ENCODE peak calls at places on chromosomes 13 and 19, in six cellular contexts. One of them, this sample, is unnamed.
A peak's percentile ranks its signal among the peaks of the same experiment; 100 is the strongest.

GRCh38 chr19:40611900-40612698 is 10.9 kb downstream of the LTBP4 start:
- DNase-seq in cardiac muscle cell: no peak
- DNase-seq in PC-3: no peak
- DNase-seq in suprapubic skin: no peak
- DNase-seq in GM12878: no peak
- DNase-seq in left lung: peak; percentile 68
- DNase-seq in this sample: no peak

GRCh38 chr13:102645701-102646100 is 48.9 kb downstream of the TPP2 start:
- DNase-seq in cardiac muscle cell: no peak
- DNase-seq in PC-3: no peak
- DNase-seq in suprapubic skin: no peak
- DNase-seq in GM12878: no peak
- DNase-seq in left lung: no peak
- DNase-seq in this sample: no peak

GRCh38 chr13:98839826-98840769 is 87.6 kb upstream of the SLC15A1 start:
- DNase-seq in cardiac muscle cell: peak; percentile 70
- DNase-seq in PC-3: peak; percentile 68
- DNase-seq in suprapubic skin: no peak
- DNase-seq in GM12878: no peak
- DNase-seq in left lung: no peak
- DNase-seq in this sample: no peak

GRCh38 chr19:28498404-28498976 is 714.5 kb downstream of the UQCRFS1 start:
- DNase-seq in cardiac muscle cell: peak; percentile 5
- DNase-seq in PC-3: no peak
- DNase-seq in suprapubic skin: no peak
- DNase-seq in GM12878: no peak
- DNase-seq in left lung: no peak
- DNase-seq in this sample: no peak

GRCh38 chr13:96696501-96696900 is 297.8 kb downstream of the OXGR1 start:
- DNase-seq in cardiac muscle cell: no peak
- DNase-seq in PC-3: no peak
- DNase-seq in suprapubic skin: no peak
- DNase-seq in GM12878: no peak
- DNase-seq in left lung: peak; percentile 47
- DNase-seq in this sample: no peak

GRCh38 chr19:44745386-44745831 is 3.1 kb upstream of the BCL3 start:
- DNase-seq in cardiac muscle cell: peak; percentile 92
- DNase-seq in PC-3: peak; percentile 30
- DNase-seq in suprapubic skin: peak; percentile 90
- DNase-seq in GM12878: no peak
- DNase-seq in left lung: peak; percentile 82
- DNase-seq in this sample: no peak

GRCh38 chr19:5147971-5148793 is 179.3 kb downstream of the KDM4B start:
- DNase-seq in cardiac muscle cell: no peak
- DNase-seq in PC-3: no peak
- DNase-seq in suprapubic skin: no peak
- DNase-seq in GM12878: no peak
- DNase-seq in left lung: no peak
- DNase-seq in this sample: no peak

GRCh38 chr13:49253310-49253709 is 5.6 kb downstream of the CDADC1 start:
- DNase-seq in cardiac muscle cell: no peak
- DNase-seq in PC-3: no peak
- DNase-seq in suprapubic skin: no peak
- DNase-seq in GM12878: no peak
- DNase-seq in left lung: no peak
- DNase-seq in this sample: no peak

GRCh38 chr13:94157705-94158218 is 321.7 kb downstream of the DCT start:
- DNase-seq in cardiac muscle cell: peak; percentile 93
- DNase-seq in PC-3: no peak
- DNase-seq in suprapubic skin: no peak
- DNase-seq in GM12878: no peak
- DNase-seq in left lung: no peak
- DNase-seq in this sample: no peak

GRCh38 chr19:48512504-48513288 is 1.1 kb upstream of the LMTK3 start:
- DNase-seq in cardiac muscle cell: no peak
- DNase-seq in PC-3: no peak
- DNase-seq in suprapubic skin: no peak
- DNase-seq in GM12878: no peak
- DNase-seq in left lung: no peak
- DNase-seq in this sample: no peak

GRCh38 chr13:40215311-40215710 is 451.1 kb downstream of the FOXO1 start:
- DNase-seq in cardiac muscle cell: no peak
- DNase-seq in PC-3: no peak
- DNase-seq in suprapubic skin: no peak
- DNase-seq in GM12878: no peak
- DNase-seq in left lung: no peak
- DNase-seq in this sample: no peak

GRCh38 chr13:94886191-94886590 is 173.8 kb upstream of the SOX21 start:
- DNase-seq in cardiac muscle cell: peak; percentile 17
- DNase-seq in PC-3: peak; percentile 9
- DNase-seq in suprapubic skin: no peak
- DNase-seq in GM12878: no peak
- DNase-seq in left lung: no peak
- DNase-seq in this sample: no peak

GRCh38 chr13:29569253-29570057 is 26.0 kb downstream of the SLC7A1 start:
- DNase-seq in cardiac muscle cell: no peak
- DNase-seq in PC-3: no peak
- DNase-seq in suprapubic skin: no peak
- DNase-seq in GM12878: no peak
- DNase-seq in left lung: no peak
- DNase-seq in this sample: no peak

GRCh38 chr13:40271931-40272775 is 394.3 kb downstream of the FOXO1 start:
- DNase-seq in cardiac muscle cell: peak; percentile 88
- DNase-seq in PC-3: peak; percentile 71
- DNase-seq in suprapubic skin: peak; percentile 87
- DNase-seq in GM12878: no peak
- DNase-seq in left lung: no peak
- DNase-seq in this sample: no peak

GRCh38 chr19:45066921-45067661 is 9.2 kb downstream of the ZNF296 start:
- DNase-seq in cardiac muscle cell: no peak
- DNase-seq in PC-3: no peak
- DNase-seq in suprapubic skin: no peak
- DNase-seq in GM12878: no peak
- DNase-seq in left lung: no peak
- DNase-seq in this sample: no peak

GRCh38 chr19:6529351-6529750 is 1.5 kb upstream of the TNFSF9 start:
- DNase-seq in cardiac muscle cell: no peak
- DNase-seq in PC-3: no peak
- DNase-seq in suprapubic skin: no peak
- DNase-seq in GM12878: no peak
- DNase-seq in left lung: no peak
- DNase-seq in this sample: no peak

GRCh38 chr19:6530385-6531162 is at the start of gene TNFSF9:
- DNase-seq in cardiac muscle cell: peak; percentile 91
- DNase-seq in PC-3: peak; percentile 94
- DNase-seq in suprapubic skin: peak; percentile 95
- DNase-seq in GM12878: no peak
- DNase-seq in left lung: peak; percentile 96
- DNase-seq in this sample: peak; percentile 33

GRCh38 chr19:6529937-6530384 is 865 bp upstream of the TNFSF9 start:
- DNase-seq in cardiac muscle cell: no peak
- DNase-seq in PC-3: no peak
- DNase-seq in suprapubic skin: no peak
- DNase-seq in GM12878: no peak
- DNase-seq in left lung: no peak
- DNase-seq in this sample: no peak

GRCh38 chr19:6527893-6528543 is 2.8 kb upstream of the TNFSF9 start:
- DNase-seq in cardiac muscle cell: no peak
- DNase-seq in PC-3: no peak
- DNase-seq in suprapubic skin: no peak
- DNase-seq in GM12878: peak; percentile 96
- DNase-seq in left lung: no peak
- DNase-seq in this sample: no peak

GRCh38 chr19:6528544-6529121 is 2.2 kb upstream of the TNFSF9 start:
- DNase-seq in cardiac muscle cell: peak; percentile 59
- DNase-seq in PC-3: no peak
- DNase-seq in suprapubic skin: peak; percentile 74
- DNase-seq in GM12878: no peak
- DNase-seq in left lung: peak; percentile 80
- DNase-seq in this sample: no peak
- H3K27ac ChIP-seq in cardiac muscle cell: no peak overlapping the region
- H3K27ac ChIP-seq in PC-3: no peak overlapping the region
- H3K27ac ChIP-seq in suprapubic skin: no peak overlapping the region
- H3K27ac ChIP-seq in GM12878: peak overlapping the region; percentile 83
- H3K27ac ChIP-seq in left lung: no peak overlapping the region
- H3K27ac ChIP-seq in this sample: no peak overlapping the region

GRCh38 chr13:20709369-20709768 is 5.9 kb downstream of the IL17D start:
- DNase-seq in cardiac muscle cell: no peak
- DNase-seq in PC-3: no peak
- DNase-seq in suprapubic skin: no peak
- DNase-seq in GM12878: no peak
- DNase-seq in left lung: no peak
- DNase-seq in this sample: no peak
- H3K4me3 ChIP-seq in cardiac muscle cell: no peak overlapping the region
- H3K4me3 ChIP-seq in PC-3: no peak overlapping the region
- H3K4me3 ChIP-seq in suprapubic skin: no peak overlapping the region
- H3K4me3 ChIP-seq in GM12878: no peak overlapping the region
- H3K4me3 ChIP-seq in left lung: no peak overlapping the region
- H3K4me3 ChIP-seq in this sample: no peak overlapping the region

GRCh38 chr19:13086341-13086740 is 16.3 kb downstream of the LYL1 start:
- DNase-seq in cardiac muscle cell: no peak
- DNase-seq in PC-3: no peak
- DNase-seq in suprapubic skin: no peak
- DNase-seq in GM12878: no peak
- DNase-seq in left lung: no peak
- DNase-seq in this sample: no peak
- H3K27ac ChIP-seq in cardiac muscle cell: no peak overlapping the region
- H3K27ac ChIP-seq in PC-3: no peak overlapping the region
- H3K27ac ChIP-seq in suprapubic skin: no peak overlapping the region
- H3K27ac ChIP-seq in GM12878: no peak overlapping the region
- H3K27ac ChIP-seq in left lung: peak overlapping the region; percentile 75
- H3K27ac ChIP-seq in this sample: no peak overlapping the region

DNA sequence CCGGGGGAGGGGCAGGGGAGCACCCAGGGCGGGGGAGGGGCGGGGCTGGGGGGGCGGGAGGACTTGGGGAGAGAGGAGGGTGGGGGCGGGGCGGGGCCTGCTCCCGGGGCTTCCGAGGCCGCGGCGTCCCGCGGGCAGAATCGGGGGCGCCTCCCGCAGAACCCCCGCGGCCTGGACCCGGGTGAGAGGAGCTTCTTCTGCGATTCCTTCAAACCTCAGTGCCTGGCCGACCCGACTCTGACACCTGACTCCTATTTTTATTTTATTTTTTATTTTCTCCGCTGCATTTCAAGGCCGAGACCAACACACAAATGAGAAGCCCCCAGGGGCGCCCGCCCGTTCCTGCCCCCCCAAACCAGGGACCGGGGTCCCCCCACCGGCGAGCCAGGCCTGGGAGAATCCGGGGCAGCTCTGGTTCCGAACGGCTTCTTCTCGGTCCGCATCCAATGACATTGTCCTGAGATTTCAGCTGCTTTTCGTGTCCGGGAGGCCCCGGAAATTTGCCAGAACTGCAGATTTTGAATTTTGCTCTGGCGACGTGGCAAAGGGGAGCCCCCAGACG is 522 bp upstream of the GRTP1 start:
- DNase-seq in cardiac muscle cell: peak; percentile 8
- DNase-seq in PC-3: no peak
- DNase-seq in suprapubic skin: no peak
- DNase-seq in GM12878: no peak
- DNase-seq in left lung: no peak
- DNase-seq in this sample: no peak
- H3K4me3 ChIP-seq in cardiac muscle cell: peak overlapping the region; percentile 28
- H3K4me3 ChIP-seq in PC-3: no peak overlapping the region
- H3K4me3 ChIP-seq in suprapubic skin: peak overlapping the region; percentile 84
- H3K4me3 ChIP-seq in GM12878: no peak overlapping the region
- H3K4me3 ChIP-seq in left lung: peak overlapping the region; percentile 17
- H3K4me3 ChIP-seq in this sample: peak overlapping the region; percentile 29

This sample was measured in AG04450.